ENCODE peak calls at places on chromosomes 16 and 17, in nine cellular contexts. F is endothelial cell; N is fibroblast of the aortic adventitia; E is AG09319; M is AG04450; P is activated CD8-positive, alpha-beta T cell treated with anti-CD3 and anti-CD28 coated beads for 36 hours; B is B cell; D is endodermal cell; Q is stomach. S is an unnamed sample.

GRCh38 chr17:64657610-64658125 is 4.4 kb downstream of the SMURF2 start:
- DNase-seq in F (no peak), N (no peak), E (no peak), M (no peak), P (no peak), B (no peak), D (no peak), Q (no peak), S (no peak)

GRCh38 chr17:79902146-79902791 is 63.0 kb upstream of the CBX4 start:
- DNase-seq in F (no peak), N (no peak), E (no peak), M (no peak), P (no peak), B (no peak), D (peak; percentile 58), Q (no peak), S (no peak)

GRCh38 chr17:57622886-57623433 is 122.1 kb downstream of the CCDC182 start:
- DNase-seq in F (peak; percentile 12), N (peak; percentile 24), E (no peak), M (no peak), P (peak; percentile 42), B (peak; percentile 76), D (no peak), Q (no peak), S (peak; percentile 16)

GRCh38 chr16:714558-715447 is at the start of gene METRN:
- DNase-seq in F (peak; percentile 92), N (peak; percentile 74), E (peak; percentile 52), M (no peak), P (peak; percentile 94), B (peak; percentile 83), D (peak; percentile 95), Q (peak; percentile 94), S (peak; percentile 75)

GRCh38 chr16:85430523-85431381 is 182.4 kb upstream of the GSE1 start:
- DNase-seq in F (no peak), N (no peak), E (no peak), M (no peak), P (no peak), B (peak; percentile 18), D (peak; percentile 72), Q (no peak), S (no peak)

GRCh38 chr16:2803545-2804195 is 5.4 kb downstream of the PRSS41 start:
- DNase-seq in F (no peak), N (no peak), E (no peak), M (no peak), P (no peak), B (no peak), D (no peak), Q (no peak), S (no peak)

GRCh38 chr17:50117202-50118040 is 12.5 kb downstream of the SAMD14 start:
- DNase-seq in F (peak; percentile 80), N (peak; percentile 50), E (no peak), M (no peak), P (peak; percentile 71), B (peak; percentile 63), D (peak; percentile 97), Q (peak; percentile 74), S (peak; percentile 42)

GRCh38 chr16:51151435-51151950 is 423 bp upstream of the SALL1 start:
- DNase-seq in F (peak; percentile 86), N (peak; percentile 81), E (peak; percentile 64), M (no peak), P (no peak), B (no peak), D (peak; percentile 95), Q (peak; percentile 39), S (no peak)

GRCh38 chr17:17798573-17799255 is 38.1 kb downstream of the SREBF1 start:
- DNase-seq in F (no peak), N (no peak), E (no peak), M (no peak), P (no peak), B (no peak), D (peak; percentile 52), Q (no peak), S (no peak)

GRCh38 chr16:58516768-58517107 is 1.4 kb downstream of the SETD6 start:
- DNase-seq in F (no peak), N (no peak), E (no peak), M (no peak), P (no peak), B (no peak), D (no peak), Q (no peak), S (no peak)

GRCh38 chr16:58515871-58516767 is 802 bp downstream of the SETD6 start:
- DNase-seq in F (no peak), N (no peak), E (no peak), M (no peak), P (peak; percentile 60), B (peak; percentile 58), D (peak; percentile 89), Q (peak; percentile 70), S (peak; percentile 61)

GRCh38 chr16:58519707-58520106 is 4.4 kb downstream of the SETD6 start:
- DNase-seq in F (no peak), N (no peak), E (no peak), M (no peak), P (no peak), B (no peak), D (no peak), Q (no peak), S (no peak)

GRCh38 chr16:58518980-58519368 is 3.7 kb downstream of the SETD6 start:
- DNase-seq in F (no peak), N (no peak), E (no peak), M (no peak), P (no peak), B (no peak), D (no peak), Q (no peak), S (no peak)

GRCh38 chr16:58518083-58518979 is 3.0 kb downstream of the SETD6 start:
- DNase-seq in F (no peak), N (no peak), E (no peak), M (no peak), P (no peak), B (no peak), D (no peak), Q (no peak), S (no peak)
- TF ChIP-seq CTCF in F (no peak), N (no peak), E (no peak), M (no peak), P (no peak), B (no peak), D (no peak), Q (no peak), S (no peak)

GRCh38 chr16:81444448-81445121 is at the start of gene CMIP:
- DNase-seq in F (peak; percentile 91), N (peak; percentile 73), E (peak; percentile 35), M (peak; percentile 37), P (peak; percentile 81), B (peak; percentile 81), D (peak; percentile 93), Q (peak; percentile 89), S (peak; percentile 74)

GRCh38 chr16:81446318-81447275 is 2.0 kb downstream of the CMIP start:
- DNase-seq in F (no peak), N (peak; percentile 63), E (no peak), M (no peak), P (peak; percentile 55), B (no peak), D (peak; percentile 68), Q (peak; percentile 60), S (peak; percentile 75)

GRCh38 chr16:81445926-81446317 is 1.3 kb downstream of the CMIP start:
- DNase-seq in F (no peak), N (no peak), E (no peak), M (no peak), P (no peak), B (no peak), D (no peak), Q (no peak), S (no peak)

GRCh38 chr16:81443688-81444447 is 740 bp upstream of the CMIP start:
- DNase-seq in F (no peak), N (no peak), E (no peak), M (no peak), P (peak; percentile 20), B (no peak), D (peak; percentile 71), Q (no peak), S (no peak)

GRCh38 chr16:81445143-81445922 is 725 bp downstream of the CMIP start:
- DNase-seq in F (peak; percentile 45), N (no peak), E (no peak), M (no peak), P (peak; percentile 67), B (no peak), D (peak; percentile 77), Q (peak; percentile 58), S (peak; percentile 32)
- TF ChIP-seq CTCF in F (no peak), N (peak; percentile 30), E (no peak), M (peak; percentile 21), P (peak; percentile 62), B (peak; percentile 36), D (peak; percentile 44), Q (no peak), S (peak; percentile 38)

GRCh38 chr17:27760069-27760885 is 40.1 kb downstream of the NOS2 start:
- DNase-seq in F (peak; percentile 80), N (peak; percentile 42), E (peak; percentile 3), M (no peak), P (peak; percentile 82), B (peak; percentile 71), D (peak; percentile 97), Q (peak; percentile 79), S (peak; percentile 19)
- TF ChIP-seq CTCF in F (peak; percentile 99), N (peak; percentile 83), E (peak; percentile 80), M (peak; percentile 82), P (peak; percentile 94), B (peak; percentile 96), D (peak; percentile 98), Q (peak; percentile 91), S (peak; percentile 84)

GRCh38 chr16:56279132-56279531 is 87.8 kb downstream of the GNAO1 start:
- DNase-seq in F (no peak), N (no peak), E (no peak), M (no peak), P (peak; percentile 89), B (no peak), D (no peak), Q (peak; percentile 29), S (no peak)

GRCh38 chr16:56278196-56278855 is 87.0 kb downstream of the GNAO1 start:
- DNase-seq in F (no peak), N (no peak), E (no peak), M (no peak), P (no peak), B (no peak), D (no peak), Q (no peak), S (no peak)

GRCh38 chr16:56282455-56282854 is 91.2 kb downstream of the GNAO1 start:
- DNase-seq in F (no peak), N (no peak), E (no peak), M (no peak), P (no peak), B (peak; percentile 55), D (no peak), Q (no peak), S (no peak)

GRCh38 chr16:56279914-56280313 is 88.6 kb downstream of the GNAO1 start:
- DNase-seq in F (no peak), N (no peak), E (no peak), M (no peak), P (no peak), B (no peak), D (no peak), Q (no peak), S (no peak)

DNA sequence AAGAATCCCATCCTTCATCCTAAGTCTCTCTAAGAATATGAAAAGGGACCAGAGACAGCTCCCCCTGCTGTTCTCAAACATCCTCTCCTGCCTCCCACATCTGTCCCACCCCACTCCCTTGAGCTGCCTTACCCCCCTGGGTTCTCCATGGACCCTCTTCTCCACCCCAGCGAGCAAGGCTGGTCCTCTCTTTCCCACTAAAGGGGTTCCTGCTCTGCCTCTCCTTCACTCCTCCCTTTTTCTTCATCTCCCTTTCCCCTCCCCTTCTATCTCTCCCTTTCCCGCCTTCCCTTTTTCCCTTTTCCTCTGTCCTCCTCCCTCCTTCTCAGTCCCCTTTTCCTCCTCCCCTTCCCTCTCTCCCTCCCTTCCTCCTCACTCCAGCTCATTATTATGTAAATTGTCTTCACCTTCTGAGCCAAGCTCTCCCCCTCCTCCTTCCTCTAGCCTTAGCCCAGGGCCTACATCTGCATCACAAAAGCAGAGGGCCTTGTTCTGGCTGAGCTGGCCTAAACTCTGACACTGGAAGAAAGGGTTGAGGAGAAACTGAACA is 90.0 kb downstream of the GNAO1 start:
- DNase-seq in F (peak; percentile 24), N (no peak), E (no peak), M (no peak), P (peak; percentile 18), B (no peak), D (peak; percentile 91), Q (no peak), S (no peak)
- TF ChIP-seq CTCF in F (no peak), N (peak; percentile 33), E (peak; percentile 39), M (peak; percentile 43), P (peak; percentile 42), B (no peak), D (peak; percentile 76), Q (peak; percentile 10), S (peak; percentile 54)